ENCODE peak calls at places on chromosomes 4 and X, in six cellular contexts. F is kidney, V is cardiac muscle cell, J is tibial nerve, D is left ventricle myocardium inferior, A is MM.1S. H is an unnamed sample. For H3K4me1, the result is how much of the 10 kb centered on the place peaks cover.

GRCh38 chr4:172982151-172982590 is 186.4 kb upstream of the GALNT7 start:
- DNase-seq in F (no peak), V (peak), J (no peak), D (no peak), A (peak), H (no peak)

GRCh38 chr4:85005865-85006377 is 39.4 kb upstream of the WDFY3 start:
- DNase-seq in F (no peak), V (peak), J (no peak), D (no peak), A (no peak), H (no peak)

GRCh38 chr4:46837639-46838038 is 71.4 kb downstream of the COX7B2 start:
- DNase-seq in F (no peak), V (no peak), J (no peak), D (no peak), A (no peak), H (no peak)

GRCh38 chr4:75726577-75726976 is 2.2 kb downstream of the USO1 start:
- DNase-seq in F (no peak), V (no peak), J (no peak), D (no peak), A (no peak), H (no peak)

GRCh38 chr4:7328913-7329638 is 105.7 kb downstream of the PSAPL1 start:
- DNase-seq in F (peak), V (peak), J (no peak), D (peak), A (no peak), H (no peak)

GRCh38 chrX:10582945-10583344 is 37.4 kb downstream of the MID1 start:
- DNase-seq in F (no peak), V (peak), J (no peak), D (no peak), A (no peak), H (no peak)

GRCh38 chr4:19026281-19026680 is 1004.7 kb upstream of the LCORL start:
- DNase-seq in F (no peak), V (peak), J (no peak), D (no peak), A (no peak), H (no peak)

GRCh38 chr4:184309241-184310170 is 91.8 kb upstream of the ENPP6 start:
- DNase-seq in F (no peak), V (no peak), J (no peak), D (no peak), A (no peak), H (no peak)

GRCh38 chrX:74242484-74243138 is 61.4 kb upstream of the ZCCHC13 start:
- DNase-seq in F (no peak), V (no peak), J (no peak), D (no peak), A (no peak), H (no peak)

GRCh38 chr4:76058302-76058701 is 16.2 kb upstream of the ART3 start:
- DNase-seq in F (no peak), V (no peak), J (no peak), D (no peak), A (no peak), H (no peak)

GRCh38 chrX:9180623-9181022 is 146.7 kb upstream of the FAM9B start:
- DNase-seq in F (no peak), V (no peak), J (no peak), D (no peak), A (no peak), H (no peak)

GRCh38 chr4:5204781-5205180 is 153.5 kb downstream of the STK32B start:
- DNase-seq in F (no peak), V (no peak), J (no peak), D (no peak), A (no peak), H (no peak)

GRCh38 chrX:13212191-13212651 is 107.6 kb downstream of the ATXN3L start:
- DNase-seq in F (no peak), V (peak), J (no peak), D (peak), A (no peak), H (no peak)

DNA sequence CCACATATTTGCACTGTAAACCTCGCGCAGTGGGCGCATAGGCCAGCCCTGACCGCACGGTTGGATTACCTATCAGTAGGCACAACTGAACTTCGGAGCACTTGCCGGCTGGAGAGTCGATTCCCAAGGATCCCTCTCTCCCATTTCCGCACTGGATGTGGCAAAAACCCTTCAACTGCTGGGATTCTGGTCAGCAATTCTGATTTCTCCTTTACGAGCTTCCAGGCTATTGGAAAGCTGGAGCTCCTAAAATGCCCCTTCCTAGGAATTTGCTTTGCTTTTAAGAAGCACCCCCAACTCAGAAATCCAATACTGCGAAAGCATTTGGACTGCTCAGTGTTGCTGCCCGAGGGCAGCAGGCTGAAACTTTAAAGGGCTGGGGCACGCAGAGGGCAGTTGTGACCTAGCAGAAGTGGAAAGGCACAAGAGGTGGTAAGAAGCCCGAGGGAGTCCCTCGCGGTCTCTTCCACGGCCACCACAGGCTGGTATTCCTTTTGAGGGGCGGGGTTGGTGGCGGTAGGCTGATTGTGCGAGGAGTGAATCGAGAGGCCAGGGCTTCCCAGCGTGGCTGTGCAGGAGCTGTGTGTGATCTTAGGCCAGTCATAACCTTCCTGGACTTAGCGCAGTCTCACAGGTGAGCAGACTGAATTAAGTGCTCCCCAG is 1.6 kb downstream of the ZAR1 start:
- DNase-seq in F (peak), V (no peak), J (no peak), D (no peak), A (no peak), H (no peak)
- H3K4me3 ChIP-seq in F (no peak), V (no peak), J (no peak), D (peak), A (no peak), H (no peak)

GRCh38 chr4:150419939-150420338 is 162.0 kb upstream of the MAB21L2 start:
- DNase-seq in F (no peak), V (no peak), J (no peak), D (no peak), A (no peak), H (no peak)

GRCh38 chr4:150423074-150423473 is 158.9 kb upstream of the MAB21L2 start:
- DNase-seq in F (no peak), V (no peak), J (no peak), D (no peak), A (no peak), H (no peak)

GRCh38 chr4:150415213-150415612 is 166.7 kb upstream of the MAB21L2 start:
- DNase-seq in F (no peak), V (no peak), J (no peak), D (no peak), A (no peak), H (no peak)

GRCh38 chr4:150421612-150422011 is 160.3 kb upstream of the MAB21L2 start:
- DNase-seq in F (no peak), V (no peak), J (no peak), D (no peak), A (no peak), H (no peak)

DNA sequence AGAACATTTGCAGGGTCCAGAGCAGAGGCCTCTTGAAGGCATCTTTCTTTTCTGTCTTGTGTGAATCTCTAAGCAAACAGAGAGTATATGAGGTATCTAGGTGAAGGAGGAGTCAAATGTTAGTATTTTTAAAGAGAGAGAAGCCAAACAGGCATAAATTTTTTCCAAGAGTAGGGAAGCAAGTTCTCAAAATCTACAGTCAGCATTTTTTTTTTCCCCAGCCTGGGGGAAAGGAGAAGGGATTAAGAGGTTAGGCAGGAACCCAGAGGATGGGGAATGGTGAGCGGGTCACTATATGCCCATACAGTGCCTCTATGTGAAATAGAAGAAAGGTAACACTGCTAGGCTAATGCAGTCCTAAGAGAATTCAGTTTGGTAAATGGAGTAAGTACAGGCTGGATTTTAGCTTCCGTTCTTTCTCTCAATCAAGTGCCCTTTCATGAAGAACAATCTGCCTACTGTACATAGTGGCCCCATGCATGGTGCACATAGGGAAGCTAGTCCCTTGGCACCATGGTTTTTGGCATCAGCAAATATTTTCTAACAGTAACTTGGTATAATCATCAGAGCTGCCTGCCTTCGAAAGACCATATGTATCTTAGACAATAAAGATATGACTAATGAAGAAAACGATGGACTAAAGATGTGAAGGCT is 163.1 kb upstream of the MAB21L2 start:
- DNase-seq in F (no peak), V (no peak), J (no peak), D (no peak), A (no peak), H (no peak)
- H3K27ac ChIP-seq in F (no peak), V (no peak), J (no peak), D (no peak), A (no peak), H (no peak)

DNA sequence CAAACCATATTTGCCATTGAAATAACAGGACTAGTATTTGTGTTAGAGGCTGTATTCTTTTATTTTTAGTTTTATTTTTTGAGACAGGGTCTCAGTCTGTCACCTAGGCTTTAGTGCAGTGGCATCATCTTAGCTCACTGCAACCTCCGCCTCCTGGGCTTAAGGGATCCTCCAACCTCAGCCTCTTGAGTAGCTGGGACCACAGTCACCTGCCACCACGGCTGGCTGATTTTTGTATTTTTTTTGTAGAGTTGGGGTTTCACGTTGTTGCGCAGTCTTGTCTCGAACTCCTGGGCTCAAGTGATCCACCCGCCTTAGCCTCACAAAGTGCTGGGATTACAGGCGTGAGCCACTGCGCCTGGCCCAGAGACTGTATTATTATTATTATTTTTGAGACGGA is 15.3 kb downstream of the TMEM131L start:
- DNase-seq in F (no peak), V (no peak), J (no peak), D (no peak), A (no peak), H (no peak)
- H3K4me1 ChIP-seq in F (under half), V (under half), J (under half), D (half or more), A (under half), H (under half)

GRCh38 chr4:65669981-65670330 is 333 bp downstream of the EPHA5 start:
- DNase-seq in F (no peak), V (no peak), J (no peak), D (no peak), A (no peak), H (no peak)
- H3K4me3 ChIP-seq in F (peak), V (peak), J (peak), D (peak), A (no peak), H (no peak)

H was measured in small intestine.